ENCODE peak calls at places on chromosome 19, in four cellular contexts. T is NCI-H446; B is activated T-helper 2 cell treated with anti-CD3 and anti-CD28 coated beads, Interferon-gamma antibody, Interleukin-2, Interleukin-4, amounts not matched to agents 10 μg/mL and 5 μg/mL and 100 μg/mL, durations not matched to agents 14 hours and 24 hours and 36 hours; J is T-helper 17 cell. N is an unnamed sample.

GRCh38 chr19:11737964-11738745 is 591 bp downstream of the ZNF823 start:
- DNase-seq in J (peak), T (no peak), B (peak), N (peak)

GRCh38 chr19:42532881-42533280 is 4.6 kb upstream of the CEACAM1 start:
- DNase-seq in T (no peak), J (no peak), B (no peak), N (no peak)

GRCh38 chr19:15107056-15108010 is at the start of gene SYDE1:
- DNase-seq in B (no peak), T (no peak), J (no peak), N (no peak)

GRCh38 chr19:11453468-11454341 is 18.3 kb downstream of the PRKCSH start:
- DNase-seq in T (no peak), J (no peak), B (no peak), N (no peak)

GRCh38 chr19:47719047-47719885 is 6.0 kb downstream of the EHD2 start:
- DNase-seq in J (no peak), B (no peak), T (peak), N (no peak)

GRCh38 chr19:39845621-39846175 is 481 bp downstream of the FBL start:
- DNase-seq in T (no peak), B (no peak), J (no peak), N (no peak)

GRCh38 chr19:41323430-41324125 is 13.6 kb downstream of the CCDC97 start:
- DNase-seq in J (no peak), B (no peak), T (no peak), N (no peak)

GRCh38 chr19:39405261-39405912 is 1.3 kb upstream of the ZFP36 start:
- DNase-seq in B (no peak), J (no peak), T (no peak), N (no peak)

GRCh38 chr19:53980553-53981407 is 10.7 kb upstream of the CACNG6 start:
- DNase-seq in T (no peak), B (no peak), J (no peak), N (no peak)

GRCh38 chr19:13014101-13014920 is 19.0 kb downstream of the NFIX start:
- DNase-seq in T (no peak), J (no peak), B (no peak), N (no peak)

GRCh38 chr19:10389863-10390262 is 9.5 kb upstream of the TYK2 start:
- DNase-seq in T (no peak), B (no peak), J (no peak), N (no peak)

GRCh38 chr19:1266116-1266817 is 2.9 kb upstream of the CIRBP start:
- DNase-seq in T (peak), J (peak), B (peak), N (peak)

GRCh38 chr19:54790711-54791110 is 12.7 kb upstream of the KIR2DL4 start:
- DNase-seq in J (no peak), T (no peak), B (no peak), N (no peak)

GRCh38 chr19:912181-913079 is 589 bp downstream of the R3HDM4 start:
- DNase-seq in J (no peak), B (no peak), T (no peak), N (no peak)

GRCh38 chr19:13156968-13157882 is 7.0 kb downstream of the IER2 start:
- DNase-seq in J (no peak), T (no peak), B (peak), N (no peak)

GRCh38 chr19:5285311-5285710 is 55.3 kb downstream of the PTPRS start:
- DNase-seq in B (no peak), J (no peak), T (no peak), N (no peak)

GRCh38 chr19:39335168-39335567 is 675 bp downstream of the GMFG start:
- DNase-seq in T (no peak), J (no peak), B (no peak), N (no peak)

GRCh38 chr19:46976845-46977320 is 42.8 kb upstream of the NPAS1 start:
- DNase-seq in B (no peak), T (no peak), J (no peak), N (no peak)

GRCh38 chr19:29671393-29672076 is 6.3 kb downstream of the PLEKHF1 start:
- DNase-seq in J (peak), B (peak), T (no peak), N (peak)

GRCh38 chr19:39155114-39155700 is 29.6 kb downstream of the PAK4 start:
- DNase-seq in B (no peak), T (no peak), J (no peak), N (no peak)

GRCh38 chr19:41620171-41620570 is 6.7 kb downstream of the CEACAM4 start:
- DNase-seq in B (no peak), T (no peak), J (no peak), N (no peak)

N was measured in natural killer cell.